ENCODE peak calls at places on chromosomes 13 and 19, in seven cellular contexts. One of them, this sample, is unnamed.

GRCh38 chr13:47858678-47859050 is 142.4 kb downstream of the SUCLA2 start:
- DNase-seq in AG04449: peak
- DNase-seq in cardiac fibroblast: peak
- DNase-seq in GF-D8: no peak
- DNase-seq in activated T-helper 2 cell treated with anti-CD3 and anti-CD28 coated beads, Interferon-gamma antibody, Interleukin-2, Interleukin-4, amounts not matched to agents 10 μg/mL and 5 μg/mL and 100 μg/mL, durations not matched to agents 14 hours and 24 hours and 36 hours: no peak
- DNase-seq in progenitor cell of endocrine pancreas: no peak
- DNase-seq in transverse colon: no peak
- DNase-seq in this sample: no peak

GRCh38 chr19:48698046-48698445 is 2.3 kb downstream of the FUT2 start:
- DNase-seq in AG04449: no peak
- DNase-seq in cardiac fibroblast: peak
- DNase-seq in GF-D8: peak
- DNase-seq in activated T-helper 2 cell treated with anti-CD3 and anti-CD28 coated beads, Interferon-gamma antibody, Interleukin-2, Interleukin-4, amounts not matched to agents 10 μg/mL and 5 μg/mL and 100 μg/mL, durations not matched to agents 14 hours and 24 hours and 36 hours: no peak
- DNase-seq in progenitor cell of endocrine pancreas: no peak
- DNase-seq in transverse colon: peak
- DNase-seq in this sample: no peak

GRCh38 chr19:8395621-8396082 is 5.5 kb downstream of the RAB11B start:
- DNase-seq in AG04449: no peak
- DNase-seq in cardiac fibroblast: no peak
- DNase-seq in GF-D8: no peak
- DNase-seq in activated T-helper 2 cell treated with anti-CD3 and anti-CD28 coated beads, Interferon-gamma antibody, Interleukin-2, Interleukin-4, amounts not matched to agents 10 μg/mL and 5 μg/mL and 100 μg/mL, durations not matched to agents 14 hours and 24 hours and 36 hours: no peak
- DNase-seq in progenitor cell of endocrine pancreas: no peak
- DNase-seq in transverse colon: no peak
- DNase-seq in this sample: no peak

GRCh38 chr19:35776102-35776788 is 881 bp downstream of the ARHGAP33 start:
- DNase-seq in AG04449: no peak
- DNase-seq in cardiac fibroblast: no peak
- DNase-seq in GF-D8: no peak
- DNase-seq in activated T-helper 2 cell treated with anti-CD3 and anti-CD28 coated beads, Interferon-gamma antibody, Interleukin-2, Interleukin-4, amounts not matched to agents 10 μg/mL and 5 μg/mL and 100 μg/mL, durations not matched to agents 14 hours and 24 hours and 36 hours: no peak
- DNase-seq in progenitor cell of endocrine pancreas: no peak
- DNase-seq in transverse colon: no peak
- DNase-seq in this sample: no peak

GRCh38 chr19:27753622-27754021 is 1459.3 kb downstream of the UQCRFS1 start:
- DNase-seq in AG04449: no peak
- DNase-seq in cardiac fibroblast: no peak
- DNase-seq in GF-D8: no peak
- DNase-seq in activated T-helper 2 cell treated with anti-CD3 and anti-CD28 coated beads, Interferon-gamma antibody, Interleukin-2, Interleukin-4, amounts not matched to agents 10 μg/mL and 5 μg/mL and 100 μg/mL, durations not matched to agents 14 hours and 24 hours and 36 hours: no peak
- DNase-seq in progenitor cell of endocrine pancreas: no peak
- DNase-seq in transverse colon: no peak
- DNase-seq in this sample: no peak

GRCh38 chr13:27489456-27489855 is 39.1 kb upstream of the MTIF3 start:
- DNase-seq in AG04449: no peak
- DNase-seq in cardiac fibroblast: no peak
- DNase-seq in GF-D8: no peak
- DNase-seq in activated T-helper 2 cell treated with anti-CD3 and anti-CD28 coated beads, Interferon-gamma antibody, Interleukin-2, Interleukin-4, amounts not matched to agents 10 μg/mL and 5 μg/mL and 100 μg/mL, durations not matched to agents 14 hours and 24 hours and 36 hours: no peak
- DNase-seq in progenitor cell of endocrine pancreas: no peak
- DNase-seq in transverse colon: no peak
- DNase-seq in this sample: no peak

GRCh38 chr19:3188627-3189596 is 3.2 kb downstream of the NCLN start:
- DNase-seq in AG04449: no peak
- DNase-seq in cardiac fibroblast: no peak
- DNase-seq in GF-D8: peak
- DNase-seq in activated T-helper 2 cell treated with anti-CD3 and anti-CD28 coated beads, Interferon-gamma antibody, Interleukin-2, Interleukin-4, amounts not matched to agents 10 μg/mL and 5 μg/mL and 100 μg/mL, durations not matched to agents 14 hours and 24 hours and 36 hours: no peak
- DNase-seq in progenitor cell of endocrine pancreas: no peak
- DNase-seq in transverse colon: peak
- DNase-seq in this sample: no peak

GRCh38 chr13:52127783-52128702 is 830 bp downstream of the NEK5 start:
- DNase-seq in AG04449: no peak
- DNase-seq in cardiac fibroblast: peak
- DNase-seq in GF-D8: peak
- DNase-seq in activated T-helper 2 cell treated with anti-CD3 and anti-CD28 coated beads, Interferon-gamma antibody, Interleukin-2, Interleukin-4, amounts not matched to agents 10 μg/mL and 5 μg/mL and 100 μg/mL, durations not matched to agents 14 hours and 24 hours and 36 hours: peak
- DNase-seq in progenitor cell of endocrine pancreas: peak
- DNase-seq in transverse colon: peak
- DNase-seq in this sample: peak

GRCh38 chr19:43101950-43102349 is 19.4 kb upstream of the PSG2 start:
- DNase-seq in AG04449: no peak
- DNase-seq in cardiac fibroblast: no peak
- DNase-seq in GF-D8: no peak
- DNase-seq in activated T-helper 2 cell treated with anti-CD3 and anti-CD28 coated beads, Interferon-gamma antibody, Interleukin-2, Interleukin-4, amounts not matched to agents 10 μg/mL and 5 μg/mL and 100 μg/mL, durations not matched to agents 14 hours and 24 hours and 36 hours: no peak
- DNase-seq in progenitor cell of endocrine pancreas: no peak
- DNase-seq in transverse colon: no peak
- DNase-seq in this sample: no peak

GRCh38 chr19:28010656-28011055 is 1202.3 kb downstream of the UQCRFS1 start:
- DNase-seq in AG04449: no peak
- DNase-seq in cardiac fibroblast: no peak
- DNase-seq in GF-D8: no peak
- DNase-seq in activated T-helper 2 cell treated with anti-CD3 and anti-CD28 coated beads, Interferon-gamma antibody, Interleukin-2, Interleukin-4, amounts not matched to agents 10 μg/mL and 5 μg/mL and 100 μg/mL, durations not matched to agents 14 hours and 24 hours and 36 hours: no peak
- DNase-seq in progenitor cell of endocrine pancreas: no peak
- DNase-seq in transverse colon: no peak
- DNase-seq in this sample: no peak

GRCh38 chr13:114152285-114152645 is 19.8 kb upstream of the RASA3 start:
- DNase-seq in AG04449: no peak
- DNase-seq in cardiac fibroblast: no peak
- DNase-seq in GF-D8: no peak
- DNase-seq in activated T-helper 2 cell treated with anti-CD3 and anti-CD28 coated beads, Interferon-gamma antibody, Interleukin-2, Interleukin-4, amounts not matched to agents 10 μg/mL and 5 μg/mL and 100 μg/mL, durations not matched to agents 14 hours and 24 hours and 36 hours: no peak
- DNase-seq in progenitor cell of endocrine pancreas: no peak
- DNase-seq in transverse colon: no peak
- DNase-seq in this sample: no peak

GRCh38 chr13:33740134-33740538 is 77.8 kb upstream of the RFC3 start:
- DNase-seq in AG04449: no peak
- DNase-seq in cardiac fibroblast: peak
- DNase-seq in GF-D8: no peak
- DNase-seq in activated T-helper 2 cell treated with anti-CD3 and anti-CD28 coated beads, Interferon-gamma antibody, Interleukin-2, Interleukin-4, amounts not matched to agents 10 μg/mL and 5 μg/mL and 100 μg/mL, durations not matched to agents 14 hours and 24 hours and 36 hours: no peak
- DNase-seq in progenitor cell of endocrine pancreas: no peak
- DNase-seq in transverse colon: no peak
- DNase-seq in this sample: no peak

GRCh38 chr19:35088514-35088913 is 27.1 kb upstream of the FXYD3 start:
- DNase-seq in AG04449: peak
- DNase-seq in cardiac fibroblast: peak
- DNase-seq in GF-D8: no peak
- DNase-seq in activated T-helper 2 cell treated with anti-CD3 and anti-CD28 coated beads, Interferon-gamma antibody, Interleukin-2, Interleukin-4, amounts not matched to agents 10 μg/mL and 5 μg/mL and 100 μg/mL, durations not matched to agents 14 hours and 24 hours and 36 hours: no peak
- DNase-seq in progenitor cell of endocrine pancreas: no peak
- DNase-seq in transverse colon: no peak
- DNase-seq in this sample: no peak

GRCh38 chr13:98890186-98890585 is 87.7 kb downstream of the DOCK9 start:
- DNase-seq in AG04449: peak
- DNase-seq in cardiac fibroblast: peak
- DNase-seq in GF-D8: no peak
- DNase-seq in activated T-helper 2 cell treated with anti-CD3 and anti-CD28 coated beads, Interferon-gamma antibody, Interleukin-2, Interleukin-4, amounts not matched to agents 10 μg/mL and 5 μg/mL and 100 μg/mL, durations not matched to agents 14 hours and 24 hours and 36 hours: no peak
- DNase-seq in progenitor cell of endocrine pancreas: no peak
- DNase-seq in transverse colon: no peak
- DNase-seq in this sample: peak